ENCODE peak calls at places on chromosomes 3 and 15, in nine cellular contexts. Z is tibial nerve, U is right lobe of liver, L is esophagus squamous epithelium, N is OCI-LY7, D is HepG2, Y is hepatocyte, T is ovary, S is neural progenitor cell. E is an unnamed sample. For H3K36me3, the result is how much of the 10 kb centered on the place peaks cover.

GRCh38 chr3:97810779-97811390 is 10.9 kb upstream of the CRYBG3 start:
- DNase-seq in Z (no peak), T (no peak), N (no peak), L (no peak), S (no peak), D (no peak), Y (no peak), U (no peak), E (no peak)

GRCh38 chr3:42670051-42670576 is 15.2 kb upstream of the KLHL40 start:
- DNase-seq in N (no peak), T (no peak), U (no peak), Y (no peak), Z (no peak), D (no peak), S (no peak), L (no peak), E (no peak)

GRCh38 chr15:98292442-98293240 is 332.1 kb downstream of the ARRDC4 start:
- DNase-seq in L (no peak), D (peak), Y (peak), T (no peak), N (peak), S (peak), U (peak), Z (no peak), E (peak)

GRCh38 chr3:30353711-30354467 is 252.5 kb upstream of the TGFBR2 start:
- DNase-seq in U (no peak), Z (no peak), T (no peak), Y (no peak), N (peak), S (no peak), L (no peak), D (no peak), E (no peak)

GRCh38 chr3:134625462-134625861 is 25.4 kb downstream of the KY start:
- DNase-seq in Z (no peak), L (no peak), Y (no peak), D (no peak), T (no peak), S (no peak), N (no peak), U (no peak), E (no peak)

GRCh38 chr3:34650131-34650530 is 851.7 kb downstream of the PDCD6IP start:
- DNase-seq in Y (no peak), S (no peak), Z (no peak), N (no peak), L (no peak), U (no peak), D (no peak), T (no peak), E (no peak)

GRCh38 chr15:67080900-67081431 is 15.6 kb downstream of the SMAD3 start:
- DNase-seq in Y (no peak), L (peak), D (no peak), Z (peak), S (no peak), T (no peak), U (no peak), N (peak), E (peak)

GRCh38 chr3:139173372-139174108 is 128.8 kb upstream of the PRR23C start:
- DNase-seq in Y (no peak), U (peak), Z (no peak), T (no peak), S (no peak), L (no peak), N (no peak), D (no peak), E (no peak)

GRCh38 chr3:194999491-194999890 is 271.5 kb downstream of the XXYLT1 start:
- DNase-seq in N (no peak), L (no peak), Y (no peak), U (no peak), T (no peak), Z (no peak), S (no peak), D (no peak), E (no peak)

GRCh38 chr3:187912007-187912406 is 166.7 kb upstream of the BCL6 start:
- DNase-seq in Y (peak), S (no peak), N (no peak), T (no peak), U (no peak), L (no peak), D (no peak), Z (no peak), E (no peak)

GRCh38 chr3:13092621-13093339 is 19.6 kb upstream of the IQSEC1 start:
- DNase-seq in N (no peak), Z (peak), Y (no peak), D (no peak), T (peak), L (no peak), S (no peak), U (peak), E (no peak)

GRCh38 chr15:99476413-99477222 is 89.2 kb upstream of the MEF2A start:
- DNase-seq in Z (peak), Y (peak), N (peak), L (no peak), T (no peak), U (no peak), D (peak), S (peak), E (peak)

GRCh38 chr3:65411367-65411766 is 627.4 kb downstream of the MAGI1 start:
- DNase-seq in T (no peak), Y (no peak), N (no peak), Z (no peak), S (no peak), L (no peak), U (no peak), D (no peak), E (no peak)

GRCh38 chr3:143060906-143061305 is 58.7 kb upstream of the CHST2 start:
- DNase-seq in Y (no peak), N (no peak), L (no peak), Z (no peak), U (no peak), D (no peak), S (no peak), T (no peak), E (no peak)
- H3K36me3 ChIP-seq in Y (under half), N (half or more), L (under half), Z (under half), U (under half), D (under half), S (under half), T (under half), E (under half)

GRCh38 chr3:183984337-183984736 is 33.3 kb downstream of the ABCC5 start:
- DNase-seq in N (no peak), U (no peak), Y (no peak), T (no peak), D (no peak), S (no peak), L (no peak), Z (no peak), E (no peak)
- H3K36me3 ChIP-seq in N (under half), U (under half), Y (under half), T (under half), D (under half), S (under half), L (under half), Z (half or more), E (under half)

GRCh38 chr3:10312866-10313265 is 8.0 kb downstream of the SEC13 start:
- DNase-seq in U (no peak), Y (no peak), T (no peak), S (no peak), L (no peak), Z (no peak), D (no peak), N (no peak), E (no peak)
- H3K36me3 ChIP-seq in U (half or more), Y (under half), T (under half), S (under half), L (under half), Z (half or more), D (half or more), N (half or more), E (half or more)

DNA sequence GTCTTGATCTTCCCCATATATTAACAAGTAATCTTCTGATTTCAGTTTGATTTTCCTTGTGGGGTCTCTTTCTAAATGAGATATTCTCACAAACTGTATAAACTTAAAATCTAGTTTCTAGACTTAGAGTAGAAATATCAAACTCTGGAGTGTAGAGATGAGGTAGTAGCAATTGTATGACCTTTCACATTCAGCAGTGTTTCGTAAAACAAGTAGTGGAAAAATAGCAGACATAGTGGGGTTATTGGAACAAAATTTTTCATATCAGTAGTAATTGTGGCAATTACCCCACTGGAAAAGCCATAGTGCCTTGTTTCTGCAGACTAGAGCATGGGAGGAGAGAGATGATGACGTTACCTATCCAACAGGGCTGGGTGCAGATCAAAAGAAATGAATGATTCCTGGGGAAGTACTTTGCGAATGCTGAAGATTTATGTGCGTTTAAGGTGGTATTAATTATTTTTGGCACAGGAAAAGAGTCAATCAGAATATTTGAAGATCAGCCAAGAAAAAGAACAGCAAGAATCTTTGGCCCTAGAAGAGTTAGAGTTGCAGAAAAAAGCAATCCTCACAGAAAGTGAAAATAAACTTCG is 147.0 kb upstream of the LRRFIP2 start:
- DNase-seq in L (no peak), N (no peak), S (no peak), T (no peak), Y (no peak), Z (no peak), U (no peak), D (no peak), E (no peak)
- H3K36me3 ChIP-seq in L (under half), N (half or more), S (under half), T (under half), Y (under half), Z (half or more), U (under half), D (half or more), E (under half)

DNA sequence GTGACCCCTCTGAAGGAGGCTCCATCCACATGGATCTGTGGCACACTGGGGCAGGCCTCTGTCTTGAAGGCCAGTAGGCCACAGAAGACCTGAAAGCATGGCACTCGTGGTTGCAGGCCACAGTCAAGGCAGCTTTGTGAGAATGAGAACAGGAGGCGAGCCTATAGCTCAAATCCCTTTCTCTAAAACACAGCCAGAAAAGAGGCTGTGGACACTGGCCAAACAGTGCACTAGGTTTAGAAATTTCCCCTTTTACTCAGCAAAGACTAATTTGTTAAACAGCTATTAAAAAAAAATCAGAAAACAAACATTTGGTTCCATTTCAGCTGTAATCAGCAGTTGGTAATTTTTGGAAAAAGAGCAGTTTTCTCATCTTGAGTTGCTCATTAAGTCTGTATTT is 28.3 kb downstream of the PARP16 start:
- DNase-seq in N (no peak), Z (no peak), S (no peak), D (no peak), T (peak), L (no peak), U (no peak), Y (no peak), E (no peak)
- H3K36me3 ChIP-seq in N (half or more), Z (half or more), S (under half), D (under half), T (under half), L (under half), U (under half), Y (under half), E (under half)

DNA sequence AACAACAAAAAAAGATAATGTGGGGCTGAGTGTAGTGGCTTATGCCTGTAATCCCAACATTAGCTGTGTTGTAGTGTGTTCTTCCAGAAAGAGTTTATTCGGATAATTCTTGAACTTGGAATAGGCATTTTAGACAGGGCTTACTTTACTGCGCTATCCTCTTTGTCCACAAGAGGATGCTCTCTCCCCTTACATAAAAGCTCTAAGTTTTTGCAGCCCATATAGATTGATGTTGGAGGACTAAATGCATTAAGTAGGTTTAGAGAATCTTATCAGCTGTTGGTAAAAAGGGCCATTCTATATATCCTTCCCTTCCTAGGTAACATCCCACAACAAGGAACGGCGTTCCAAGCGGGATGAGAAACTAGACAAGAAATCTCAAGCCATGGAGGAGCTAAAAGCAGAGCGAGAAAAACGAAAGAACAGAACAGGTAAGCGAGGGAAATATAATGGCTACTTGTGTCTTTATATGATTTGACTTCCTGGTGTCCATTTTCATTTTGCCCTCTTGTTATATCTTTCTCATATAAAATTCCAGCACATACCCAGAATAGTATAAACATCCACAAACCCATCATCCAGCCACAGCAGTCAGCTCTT is 27.8 kb upstream of the ITPKA start:
- DNase-seq in T (no peak), N (peak), D (peak), Z (no peak), Y (peak), S (peak), L (no peak), U (no peak), E (peak)
- H3K36me3 ChIP-seq in T (under half), N (half or more), D (half or more), Z (half or more), Y (under half), S (under half), L (under half), U (under half), E (under half)